ENCODE peak calls at places on chromosomes 2 and 18, in six cellular contexts. M is HCT116, P is GM12878, B is K562, Z is HepG2, T is H1. J is an unnamed sample.

GRCh38 chr2:241857572-241858121 is 1.0 kb downstream of the PDCD1 start:
- DNase-seq in P (no peak), B (no peak), T (no peak), M (no peak), Z (no peak), J (no peak)

GRCh38 chr2:39603436-39603835 is 62.3 kb upstream of the TMEM178A start:
- DNase-seq in P (no peak), Z (no peak), B (no peak), M (no peak), T (no peak), J (no peak)

GRCh38 chr2:173958198-173958846 is 6.9 kb downstream of the SP3 start:
- DNase-seq in B (no peak), M (no peak), T (no peak), Z (peak), P (no peak), J (no peak)

GRCh38 chr2:158060862-158061435 is 40.7 kb upstream of the UPP2 start:
- DNase-seq in T (no peak), M (peak), P (no peak), Z (no peak), B (no peak), J (no peak)

GRCh38 chr2:108278631-108279030 is 10.1 kb upstream of the SULT1C2 start:
- DNase-seq in Z (no peak), T (no peak), P (no peak), B (no peak), M (no peak), J (no peak)

GRCh38 chr18:79520473-79521390 is 125.0 kb downstream of the NFATC1 start:
- DNase-seq in B (no peak), Z (no peak), M (no peak), P (no peak), T (no peak), J (no peak)

GRCh38 chr2:203797363-203798111 is 70.0 kb upstream of the CTLA4 start:
- DNase-seq in M (no peak), B (no peak), T (no peak), Z (no peak), P (no peak), J (no peak)

GRCh38 chr2:240638517-240639160 is 13.4 kb downstream of the GPR35 start:
- DNase-seq in P (no peak), M (no peak), T (no peak), Z (no peak), B (no peak), J (no peak)

GRCh38 chr2:235027558-235028214 is 75.9 kb downstream of the SH3BP4 start:
- DNase-seq in Z (no peak), P (no peak), B (no peak), M (no peak), T (no peak), J (no peak)

GRCh38 chr18:62741118-62741566 is 25.8 kb downstream of the PHLPP1 start:
- DNase-seq in T (no peak), B (peak), P (no peak), Z (peak), M (peak), J (no peak)

GRCh38 chr18:47997338-47997780 is 66.9 kb upstream of the SMAD2 start:
- DNase-seq in B (peak), P (no peak), Z (no peak), T (peak), M (no peak), J (peak)

GRCh38 chr18:25121442-25121841 is 230.5 kb downstream of the ZNF521 start:
- DNase-seq in P (no peak), T (no peak), B (no peak), Z (no peak), M (no peak), J (no peak)

GRCh38 chr2:147214900-147215299 is 629.9 kb upstream of the ACVR2A start:
- DNase-seq in B (no peak), M (no peak), P (no peak), Z (no peak), T (no peak), J (no peak)

GRCh38 chr2:191675807-191676667 is 1.9 kb upstream of the NABP1 start:
- DNase-seq in B (no peak), M (no peak), P (peak), T (no peak), Z (no peak), J (no peak)

GRCh38 chr18:34108206-34108605 is 116.5 kb downstream of the NOL4 start:
- DNase-seq in M (no peak), B (no peak), T (no peak), P (no peak), Z (no peak), J (no peak)

GRCh38 chr2:158011055-158011771 is 90.5 kb upstream of the UPP2 start:
- DNase-seq in M (no peak), P (no peak), B (peak), Z (no peak), T (no peak), J (peak)

GRCh38 chr18:31591113-31591512 is 564 bp upstream of the TTR start:
- DNase-seq in P (no peak), Z (no peak), T (no peak), B (no peak), M (no peak), J (no peak)

GRCh38 chr2:156405586-156405985 is 30.6 kb upstream of the GPD2 start:
- DNase-seq in Z (peak), B (no peak), P (no peak), M (no peak), T (no peak), J (no peak)

GRCh38 chr2:148828941-148829340 is 46.1 kb upstream of the KIF5C start:
- DNase-seq in M (no peak), T (no peak), P (no peak), Z (no peak), B (no peak), J (no peak)

GRCh38 chr2:157661776-157662175 is 33.1 kb upstream of the ACVR1C start:
- DNase-seq in T (no peak), B (no peak), Z (no peak), P (no peak), M (no peak), J (no peak)

GRCh38 chr18:7139409-7139808 is 21.8 kb upstream of the LAMA1 start:
- DNase-seq in T (no peak), P (no peak), M (no peak), Z (no peak), B (no peak), J (no peak)

GRCh38 chr2:119764832-119765231 is 5.1 kb downstream of the PTPN4 start:
- DNase-seq in Z (peak), B (no peak), M (no peak), P (no peak), T (no peak), J (no peak)

GRCh38 chr2:197304556-197305011 is 6.0 kb downstream of the ANKRD44 start:
- DNase-seq in T (no peak), Z (no peak), B (no peak), P (no peak), M (no peak), J (no peak)

GRCh38 chr2:132038179-132038882 is 123.4 kb downstream of the ANKRD30BL start:
- DNase-seq in Z (no peak), P (no peak), B (peak), T (no peak), M (no peak), J (peak)

GRCh38 chr18:42712065-42712464 is 403.4 kb downstream of the RIT2 start:
- DNase-seq in Z (no peak), T (no peak), P (no peak), M (no peak), B (no peak), J (no peak)

GRCh38 chr18:47912343-47912742 is 18.1 kb downstream of the SMAD2 start:
- DNase-seq in M (no peak), P (no peak), B (no peak), Z (no peak), T (no peak), J (no peak)

GRCh38 chr2:26161926-26162325 is 11.0 kb upstream of the GAREM2 start:
- DNase-seq in B (no peak), M (no peak), Z (no peak), P (no peak), T (no peak), J (no peak)

GRCh38 chr2:230879271-230879882 is 14.6 kb downstream of the ITM2C start:
- DNase-seq in Z (no peak), T (no peak), B (no peak), M (no peak), P (no peak), J (no peak)
- TF ChIP-seq ZNF274 in Z (no peak), T (no peak), B (no peak), M (no peak), P (no peak), J (no peak)

DNA sequence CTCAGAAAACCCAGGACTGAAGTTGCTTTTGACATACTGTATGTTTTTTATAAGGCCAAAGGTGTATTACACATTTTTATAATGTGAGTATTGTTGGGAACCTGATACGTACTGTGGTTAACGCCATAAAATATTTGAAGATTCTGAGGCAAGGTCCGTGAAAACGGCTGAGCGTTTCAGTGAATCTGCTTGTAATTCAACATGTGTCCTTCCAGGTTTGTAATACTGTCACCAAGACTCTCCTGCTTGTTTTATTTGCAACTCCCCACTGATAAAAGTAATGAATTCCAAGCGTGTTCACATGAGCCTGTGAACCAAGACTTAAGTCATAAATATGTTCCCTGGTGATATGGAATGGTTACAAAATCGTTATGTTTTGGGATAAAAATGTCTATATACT is 23.9 kb upstream of the FRZB start:
- DNase-seq in P (no peak), T (no peak), Z (no peak), B (no peak), M (no peak), J (no peak)
- TF ChIP-seq ZNF274 in P (no peak), T (no peak), Z (no peak), B (no peak), M (no peak), J (no peak)

DNA sequence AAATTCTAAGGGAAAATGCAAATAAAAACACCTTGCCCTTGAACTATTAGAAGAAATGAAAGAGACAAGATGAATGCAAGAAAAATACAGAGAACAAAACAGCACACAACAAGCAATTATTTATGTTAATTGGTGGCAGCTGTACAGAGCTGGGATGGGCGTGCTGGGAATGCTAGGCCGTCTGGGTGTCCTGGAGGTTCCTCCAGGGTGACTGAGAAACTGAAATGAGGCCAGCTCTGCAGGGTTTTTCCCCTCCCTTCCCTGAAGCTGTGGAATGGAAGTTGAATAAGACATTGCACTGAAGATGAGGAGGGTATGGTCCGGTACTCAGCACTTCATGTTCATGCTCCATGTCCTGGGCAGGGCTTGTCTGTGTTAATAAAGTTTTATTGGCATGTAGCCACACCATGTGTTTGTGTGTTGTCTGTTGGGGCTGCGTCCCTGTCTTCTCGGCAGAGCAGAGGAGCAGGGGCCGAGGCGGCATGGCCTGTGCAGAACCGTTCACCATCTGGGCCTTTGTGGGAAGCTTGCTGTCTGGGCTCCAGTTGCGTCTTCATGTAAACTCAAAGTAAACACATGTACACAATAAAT is 153.9 kb downstream of the LDLRAD4 start:
- DNase-seq in P (no peak), Z (no peak), T (no peak), B (no peak), M (no peak), J (no peak)
- TF ChIP-seq ZNF274 in P (no peak), Z (no peak), T (no peak), B (no peak), M (no peak), J (no peak)

GRCh38 chr2:218368621-218369153 is 12.0 kb downstream of the CATIP start:
- DNase-seq in Z (no peak), M (no peak), B (no peak), T (peak), P (no peak), J (no peak)
- TF ChIP-seq ZNF274 in Z (no peak), M (no peak), B (no peak), T (no peak), P (no peak), J (no peak)

GRCh38 chr2:133532919-133533318 is 35.3 kb downstream of the NCKAP5 start:
- DNase-seq in P (no peak), Z (no peak), B (no peak), T (no peak), M (no peak), J (no peak)
- TF ChIP-seq ZNF274 in P (no peak), Z (no peak), B (no peak), T (no peak), M (no peak), J (no peak)

J was measured in NT2/D1.